ENCODE peak calls at places on chromosomes 1 and 21, in seven cellular contexts. T is stomach, I is SK-N-SH, V is suprapubic skin, D is K562, E is tibial nerve, M is upper lobe of left lung. P is an unnamed sample. For H3K27me3 and H3K9me3, the result is how much of the 10 kb centered on the place peaks cover.

GRCh38 chr1:93692451-93692861 is 10.8 kb upstream of the BCAR3 start:
- DNase-seq in T (no peak), I (no peak), V (no peak), D (no peak), E (no peak), M (no peak), P (no peak)

GRCh38 chr1:221887091-221887746 is 145.3 kb upstream of the DUSP10 start:
- DNase-seq in T (peak), I (peak), V (peak), D (peak), E (peak), M (peak), P (peak)

GRCh38 chr1:38718031-38718430 is 141.5 kb downstream of the RRAGC start:
- DNase-seq in T (no peak), I (no peak), V (no peak), D (no peak), E (no peak), M (no peak), P (no peak)

GRCh38 chr1:147117109-147117508 is 55.2 kb downstream of the PRKAB2 start:
- DNase-seq in T (no peak), I (no peak), V (no peak), D (no peak), E (no peak), M (no peak), P (no peak)

GRCh38 chr1:70429219-70429618 is 18.2 kb downstream of the CTH start:
- DNase-seq in T (no peak), I (no peak), V (no peak), D (no peak), E (no peak), M (no peak), P (no peak)

GRCh38 chr1:75731881-75732280 is 7.4 kb downstream of the ACADM start:
- DNase-seq in T (no peak), I (no peak), V (no peak), D (no peak), E (no peak), M (no peak), P (no peak)

GRCh38 chr1:150168960-150169565 is 19.3 kb downstream of the PLEKHO1 start:
- DNase-seq in T (peak), I (peak), V (no peak), D (peak), E (peak), M (peak), P (peak)

GRCh38 chr1:230536641-230537155 is 105.6 kb upstream of the COG2 start:
- DNase-seq in T (no peak), I (no peak), V (no peak), D (no peak), E (no peak), M (no peak), P (no peak)

GRCh38 chr1:41802532-41803501 is 115.9 kb downstream of the HIVEP3 start:
- DNase-seq in T (no peak), I (no peak), V (peak), D (no peak), E (peak), M (peak), P (peak)

GRCh38 chr1:101309334-101310221 is 72.8 kb downstream of the S1PR1 start:
- DNase-seq in T (peak), I (peak), V (peak), D (peak), E (no peak), M (peak), P (peak)

GRCh38 chr21:33461538-33462250 is 18.1 kb downstream of the TMEM50B start:
- DNase-seq in T (no peak), I (no peak), V (no peak), D (no peak), E (no peak), M (no peak), P (no peak)

GRCh38 chr1:209105769-209106168 is 477.7 kb upstream of the CAMK1G start:
- DNase-seq in T (no peak), I (no peak), V (no peak), D (no peak), E (no peak), M (no peak), P (no peak)

GRCh38 chr1:206706298-206706791 is 21.6 kb downstream of the MAPKAPK2 start:
- DNase-seq in T (no peak), I (no peak), V (peak), D (no peak), E (no peak), M (no peak), P (no peak)

GRCh38 chr1:180230416-180230790 is 339 bp downstream of the LHX4 start:
- DNase-seq in T (no peak), I (no peak), V (no peak), D (peak), E (no peak), M (no peak), P (no peak)

GRCh38 chr1:49686107-49686506 is 337.6 kb downstream of the AGBL4 start:
- DNase-seq in T (no peak), I (peak), V (no peak), D (no peak), E (no peak), M (no peak), P (no peak)

GRCh38 chr1:21541835-21542234 is 32.6 kb downstream of the ALPL start:
- DNase-seq in T (no peak), I (no peak), V (no peak), D (no peak), E (no peak), M (no peak), P (no peak)

GRCh38 chr21:31557956-31558838 is 101.3 kb upstream of the SOD1 start:
- DNase-seq in T (no peak), I (peak), V (no peak), D (no peak), E (no peak), M (no peak), P (peak)

GRCh38 chr1:47708658-47709301 is 270.9 kb downstream of the FOXD2 start:
- DNase-seq in T (no peak), I (peak), V (no peak), D (no peak), E (no peak), M (no peak), P (no peak)

GRCh38 chr1:117077267-117077666 is 17.1 kb downstream of the TTF2 start:
- DNase-seq in T (no peak), I (no peak), V (no peak), D (no peak), E (no peak), M (no peak), P (no peak)

GRCh38 chr1:48099011-48099550 is 101.9 kb upstream of the TRABD2B start:
- DNase-seq in T (no peak), I (no peak), V (no peak), D (no peak), E (no peak), M (no peak), P (no peak)

GRCh38 chr21:31505975-31506374 is 153.5 kb upstream of the SOD1 start:
- DNase-seq in T (no peak), I (no peak), V (no peak), D (no peak), E (no peak), M (no peak), P (no peak)

GRCh38 chr21:42663860-42664535 is 10.6 kb downstream of the PDE9A start:
- DNase-seq in T (no peak), I (no peak), V (no peak), D (no peak), E (no peak), M (no peak), P (no peak)

GRCh38 chr1:73860421-73860950 is 337.5 kb downstream of the LRRIQ3 start:
- DNase-seq in T (no peak), I (peak), V (no peak), D (no peak), E (no peak), M (no peak), P (no peak)

GRCh38 chr1:161949543-161949942 is 74.1 kb downstream of the OLFML2B start:
- DNase-seq in T (no peak), I (no peak), V (no peak), D (no peak), E (no peak), M (no peak), P (no peak)

GRCh38 chr1:85654066-85654782 is 54.0 kb downstream of the ZNHIT6 start:
- DNase-seq in T (no peak), I (no peak), V (no peak), D (no peak), E (no peak), M (no peak), P (no peak)

GRCh38 chr1:109923131-109923945 is 12.7 kb downstream of the CSF1 start:
- DNase-seq in T (no peak), I (peak), V (no peak), D (peak), E (no peak), M (no peak), P (peak)

GRCh38 chr21:39444406-39445145 is 1.0 kb downstream of the LCA5L start:
- DNase-seq in T (no peak), I (peak), V (no peak), D (peak), E (no peak), M (no peak), P (peak)

GRCh38 chr21:26224351-26224750 is 53.8 kb upstream of the APP start:
- DNase-seq in T (no peak), I (no peak), V (no peak), D (no peak), E (no peak), M (no peak), P (no peak)

GRCh38 chr1:98749152-98749756 is 87.7 kb downstream of the SNX7 start:
- DNase-seq in T (no peak), I (no peak), V (no peak), D (no peak), E (no peak), M (no peak), P (no peak)

GRCh38 chr21:45444385-45444784 is 39.4 kb downstream of the COL18A1 start:
- DNase-seq in T (no peak), I (no peak), V (no peak), D (no peak), E (no peak), M (no peak), P (no peak)
- H3K27me3 ChIP-seq in T (under half), I (under half), V (under half), D (under half), E (under half), M (under half), P (under half)

DNA sequence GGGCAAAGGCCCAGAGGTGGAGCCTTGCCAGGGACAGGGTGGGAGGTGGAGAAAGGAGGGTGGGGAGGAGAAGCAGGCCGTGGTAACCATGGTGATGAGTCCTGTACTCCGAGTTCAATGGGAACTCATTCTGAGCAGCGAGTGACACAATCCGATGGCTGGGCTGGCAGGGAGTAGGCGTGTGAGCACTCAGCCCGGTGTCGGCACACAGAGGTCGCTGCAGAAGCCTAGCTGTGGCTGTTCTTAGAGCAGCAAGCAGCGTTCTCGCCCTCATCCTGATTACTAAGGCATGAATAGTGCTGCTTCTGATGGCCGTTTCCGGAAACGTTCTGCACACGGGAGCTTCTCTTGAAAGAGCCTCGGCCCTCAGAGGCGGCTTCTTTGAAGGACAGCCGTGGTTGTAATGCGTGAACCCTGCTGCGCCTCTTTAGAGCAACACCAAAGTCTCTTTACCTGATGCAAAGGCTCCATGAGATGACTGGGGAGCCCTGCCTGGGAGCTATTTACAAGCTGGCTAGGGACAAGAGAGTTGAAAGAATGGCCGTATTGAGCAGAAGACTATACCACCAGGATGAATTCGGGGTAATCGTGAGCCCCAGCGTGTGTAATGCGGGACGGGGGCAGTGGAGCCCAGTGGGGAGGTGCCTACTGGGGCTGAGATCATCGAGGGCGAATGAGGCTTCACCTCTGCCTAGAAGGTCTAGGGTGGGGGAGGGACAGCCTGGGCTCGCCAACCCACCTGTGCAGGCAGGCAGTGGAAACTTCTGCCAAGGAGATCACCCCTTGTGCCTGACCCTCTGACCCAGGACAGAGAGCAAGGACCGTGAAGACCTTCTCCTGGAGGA is 72.8 kb upstream of the PAX7 start:
- DNase-seq in T (peak), I (no peak), V (no peak), D (no peak), E (no peak), M (peak), P (no peak)
- TF ChIP-seq EP300 in T (no peak), I (no peak), V (no peak), D (no peak), E (no peak), M (no peak), P (no peak)

GRCh38 chr1:235902638-235903542 is 36.2 kb upstream of the LYST start:
- DNase-seq in T (peak), I (no peak), V (no peak), D (no peak), E (no peak), M (peak), P (no peak)
- H3K9me3 ChIP-seq in T (under half), I (under half), V (under half), D (under half), E (under half), M (under half), P (under half)

DNA sequence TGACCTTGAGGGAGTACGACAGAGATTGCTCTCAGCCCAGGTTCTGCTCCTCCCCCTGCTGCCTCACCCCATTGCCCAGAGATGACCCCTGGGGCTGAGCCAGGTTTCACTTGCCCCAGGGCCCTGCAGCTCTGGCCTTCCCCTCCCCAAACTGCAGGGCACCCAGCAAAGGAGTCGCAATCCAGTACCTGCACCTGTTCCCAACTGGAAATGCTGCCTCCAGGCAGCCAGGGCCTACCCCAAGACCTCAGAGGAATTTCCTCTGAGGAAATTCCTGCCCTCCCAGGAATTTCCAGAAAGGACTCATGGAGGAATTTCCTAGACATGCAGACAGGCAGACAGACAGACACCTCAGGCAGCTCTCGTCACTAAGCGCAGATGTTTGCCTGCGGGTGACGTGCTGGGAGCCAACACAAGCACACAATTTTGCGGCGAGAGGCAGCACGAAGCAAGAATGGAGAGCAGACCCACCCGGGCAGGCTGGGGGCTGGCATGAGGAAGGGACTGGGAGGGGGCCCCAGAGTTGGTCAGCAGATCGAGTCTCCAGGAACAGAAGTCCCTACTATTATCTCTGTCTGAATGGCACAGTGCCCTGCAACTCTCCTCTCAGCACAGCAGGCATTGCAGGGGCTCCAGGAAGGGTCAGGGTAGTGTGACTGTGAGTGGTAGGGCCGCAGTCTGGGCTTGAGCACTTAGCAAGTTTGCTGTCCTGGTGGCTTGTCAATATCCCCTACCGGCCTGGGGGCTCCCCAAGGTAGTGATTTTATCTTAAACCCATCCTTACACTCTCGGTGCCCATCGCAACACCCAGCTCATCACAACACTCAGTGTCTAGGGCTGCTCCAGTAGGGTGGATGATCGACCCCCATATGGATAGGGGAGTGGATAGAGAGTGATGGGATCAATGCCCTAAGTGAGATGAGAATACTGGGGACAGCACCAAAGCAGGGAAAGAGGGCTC is 2.9 kb upstream of the EFNA1 start:
- DNase-seq in T (peak), I (no peak), V (no peak), D (no peak), E (no peak), M (peak), P (no peak)
- H3K27me3 ChIP-seq in T (under half), I (under half), V (under half), D (under half), E (under half), M (under half), P (under half)

GRCh38 chr1:103191327-103191726 is 83.0 kb upstream of the COL11A1 start:
- DNase-seq in T (no peak), I (no peak), V (no peak), D (no peak), E (no peak), M (no peak), P (no peak)
- TF ChIP-seq EP300 in T (no peak), I (no peak), V (no peak), D (no peak), E (no peak), M (no peak), P (no peak)

P was measured in ovary.